ENCODE peak calls at places on chromosomes 3 and 15, in four cellular contexts. One of them, this sample, is unnamed.
A peak's percentile ranks its signal among the peaks of the same experiment; 100 is the strongest.

GRCh38 chr15:31081568-31082250 is 19.8 kb downstream of the TRPM1 start:
- DNase-seq in left ventricle myocardium inferior: no peak
- DNase-seq in neural progenitor cell: no peak
- DNase-seq in NCI-H1436: no peak
- DNase-seq in this sample: no peak

GRCh38 chr3:123706871-123707270 is 122.0 kb upstream of the HACD2 start:
- DNase-seq in left ventricle myocardium inferior: no peak
- DNase-seq in neural progenitor cell: no peak
- DNase-seq in NCI-H1436: no peak
- DNase-seq in this sample: no peak

GRCh38 chr15:67137319-67137718 is 71.9 kb downstream of the SMAD3 start:
- DNase-seq in left ventricle myocardium inferior: no peak
- DNase-seq in neural progenitor cell: no peak
- DNase-seq in NCI-H1436: no peak
- DNase-seq in this sample: no peak

GRCh38 chr3:58351920-58352319 is 19.2 kb downstream of the PXK start:
- DNase-seq in left ventricle myocardium inferior: no peak
- DNase-seq in neural progenitor cell: peak; percentile 8
- DNase-seq in NCI-H1436: no peak
- DNase-seq in this sample: no peak

GRCh38 chr3:195209083-195209835 is 61.7 kb downstream of the XXYLT1 start:
- DNase-seq in left ventricle myocardium inferior: no peak
- DNase-seq in neural progenitor cell: no peak
- DNase-seq in NCI-H1436: no peak
- DNase-seq in this sample: no peak

GRCh38 chr3:146605106-146605505 is at the start of gene PLSCR5:
- DNase-seq in left ventricle myocardium inferior: no peak
- DNase-seq in neural progenitor cell: no peak
- DNase-seq in NCI-H1436: no peak
- DNase-seq in this sample: no peak

GRCh38 chr3:101072299-101072698 is 79.1 kb upstream of the ABI3BP start:
- DNase-seq in left ventricle myocardium inferior: no peak
- DNase-seq in neural progenitor cell: no peak
- DNase-seq in NCI-H1436: no peak
- DNase-seq in this sample: no peak

GRCh38 chr3:110752307-110752706 is 319.3 kb upstream of the NECTIN3 start:
- DNase-seq in left ventricle myocardium inferior: no peak
- DNase-seq in neural progenitor cell: no peak
- DNase-seq in NCI-H1436: no peak
- DNase-seq in this sample: no peak

GRCh38 chr3:8303466-8303865 is 198.2 kb upstream of the LMCD1 start:
- DNase-seq in left ventricle myocardium inferior: no peak
- DNase-seq in neural progenitor cell: no peak
- DNase-seq in NCI-H1436: no peak
- DNase-seq in this sample: no peak

GRCh38 chr3:48399387-48400172 is 27.6 kb downstream of the FBXW12 start:
- DNase-seq in left ventricle myocardium inferior: no peak
- DNase-seq in neural progenitor cell: no peak
- DNase-seq in NCI-H1436: no peak
- DNase-seq in this sample: no peak

GRCh38 chr3:155737844-155738460 is 6.9 kb downstream of the PLCH1 start:
- DNase-seq in left ventricle myocardium inferior: no peak
- DNase-seq in neural progenitor cell: peak; percentile 15
- DNase-seq in NCI-H1436: no peak
- DNase-seq in this sample: no peak

GRCh38 chr15:42079401-42079908 is 14.9 kb downstream of the PLA2G4D start:
- DNase-seq in left ventricle myocardium inferior: no peak
- DNase-seq in neural progenitor cell: no peak
- DNase-seq in NCI-H1436: no peak
- DNase-seq in this sample: no peak

GRCh38 chr3:181369637-181370036 is 342.1 kb upstream of the SOX2 start:
- DNase-seq in left ventricle myocardium inferior: no peak
- DNase-seq in neural progenitor cell: no peak
- DNase-seq in NCI-H1436: no peak
- DNase-seq in this sample: no peak

GRCh38 chr3:49646236-49646635 is 27.9 kb upstream of the APEH start:
- DNase-seq in left ventricle myocardium inferior: no peak
- DNase-seq in neural progenitor cell: no peak
- DNase-seq in NCI-H1436: no peak
- DNase-seq in this sample: no peak

GRCh38 chr15:89129123-89129815 is 41.0 kb downstream of the ABHD2 start:
- DNase-seq in left ventricle myocardium inferior: no peak
- DNase-seq in neural progenitor cell: peak; percentile 70
- DNase-seq in NCI-H1436: peak; percentile 33
- DNase-seq in this sample: peak; percentile 39

GRCh38 chr15:71588746-71589145 is 221.6 kb upstream of the NR2E3 start:
- DNase-seq in left ventricle myocardium inferior: no peak
- DNase-seq in neural progenitor cell: no peak
- DNase-seq in NCI-H1436: no peak
- DNase-seq in this sample: no peak

GRCh38 chr3:125957674-125958510 is 11.1 kb upstream of the ROPN1B start:
- DNase-seq in left ventricle myocardium inferior: no peak
- DNase-seq in neural progenitor cell: peak; percentile 47
- DNase-seq in NCI-H1436: no peak
- DNase-seq in this sample: no peak

GRCh38 chr3:133490468-133491351 is 82.8 kb upstream of the CDV3 start:
- DNase-seq in left ventricle myocardium inferior: no peak
- DNase-seq in neural progenitor cell: no peak
- DNase-seq in NCI-H1436: no peak
- DNase-seq in this sample: no peak

GRCh38 chr3:151009981-151010380 is 37.5 kb upstream of the CLRN1 start:
- DNase-seq in left ventricle myocardium inferior: no peak
- DNase-seq in neural progenitor cell: no peak
- DNase-seq in NCI-H1436: no peak
- DNase-seq in this sample: no peak

GRCh38 chr3:27127879-27128278 is 241.3 kb downstream of the NEK10 start:
- DNase-seq in left ventricle myocardium inferior: no peak
- DNase-seq in neural progenitor cell: no peak
- DNase-seq in NCI-H1436: no peak
- DNase-seq in this sample: no peak

GRCh38 chr3:8571256-8571655 is 69.6 kb downstream of the LMCD1 start:
- DNase-seq in left ventricle myocardium inferior: no peak
- DNase-seq in neural progenitor cell: no peak
- DNase-seq in NCI-H1436: no peak
- DNase-seq in this sample: no peak